ENCODE peak calls at places on chromosomes 13 and 19, in five cellular contexts. One of them, this sample, is unnamed.

GRCh38 chr13:29935309-29935981 is 85.0 kb upstream of the UBL3 start:
- DNase-seq in trophoblast cell: no peak
- DNase-seq in IMR-90: no peak
- DNase-seq in H9: no peak
- DNase-seq in neuronal stem cell: no peak
- DNase-seq in this sample: no peak

GRCh38 chr13:111343186-111343805 is 22.9 kb downstream of the TEX29 start:
- DNase-seq in trophoblast cell: no peak
- DNase-seq in IMR-90: no peak
- DNase-seq in H9: peak; percentile 22
- DNase-seq in neuronal stem cell: no peak
- DNase-seq in this sample: no peak

GRCh38 chr13:44921931-44922758 is 67.1 kb downstream of the NUFIP1 start:
- DNase-seq in trophoblast cell: no peak
- DNase-seq in IMR-90: peak; percentile 98
- DNase-seq in H9: no peak
- DNase-seq in neuronal stem cell: no peak
- DNase-seq in this sample: no peak

GRCh38 chr13:21230516-21230915 is 54.1 kb downstream of the MRPL57 start:
- DNase-seq in trophoblast cell: no peak
- DNase-seq in IMR-90: no peak
- DNase-seq in H9: no peak
- DNase-seq in neuronal stem cell: no peak
- DNase-seq in this sample: no peak

GRCh38 chr19:4352701-4353121 is 9.3 kb downstream of the MPND start:
- DNase-seq in trophoblast cell: peak; percentile 67
- DNase-seq in IMR-90: peak; percentile 71
- DNase-seq in H9: peak; percentile 68
- DNase-seq in neuronal stem cell: peak; percentile 72
- DNase-seq in this sample: no peak

GRCh38 chr19:19404879-19405860 is at the start of gene GATAD2A:
- DNase-seq in trophoblast cell: peak; percentile 95
- DNase-seq in IMR-90: peak; percentile 89
- DNase-seq in H9: peak; percentile 84
- DNase-seq in neuronal stem cell: peak; percentile 96
- DNase-seq in this sample: peak; percentile 98

GRCh38 chr13:113973218-113974164 is at the start of gene C13orf46:
- DNase-seq in trophoblast cell: no peak
- DNase-seq in IMR-90: no peak
- DNase-seq in H9: no peak
- DNase-seq in neuronal stem cell: no peak
- DNase-seq in this sample: no peak

GRCh38 chr13:109745060-109745459 is 41.3 kb downstream of the IRS2 start:
- DNase-seq in trophoblast cell: no peak
- DNase-seq in IMR-90: no peak
- DNase-seq in H9: no peak
- DNase-seq in neuronal stem cell: no peak
- DNase-seq in this sample: no peak

GRCh38 chr13:95784161-95784880 is 107.4 kb downstream of the DNAJC3 start:
- DNase-seq in trophoblast cell: peak; percentile 75
- DNase-seq in IMR-90: peak; percentile 91
- DNase-seq in H9: no peak
- DNase-seq in neuronal stem cell: no peak
- DNase-seq in this sample: no peak

GRCh38 chr19:33906578-33907335 is 110.1 kb downstream of the KCTD15 start:
- DNase-seq in trophoblast cell: peak; percentile 72
- DNase-seq in IMR-90: peak; percentile 2
- DNase-seq in H9: peak; percentile 58
- DNase-seq in neuronal stem cell: peak; percentile 29
- DNase-seq in this sample: no peak

GRCh38 chr13:105446197-105446596 is 1089.3 kb downstream of the EFNB2 start:
- DNase-seq in trophoblast cell: no peak
- DNase-seq in IMR-90: peak; percentile 54
- DNase-seq in H9: no peak
- DNase-seq in neuronal stem cell: no peak
- DNase-seq in this sample: no peak

GRCh38 chr19:3508771-3509535 is 2.8 kb downstream of the FZR1 start:
- DNase-seq in trophoblast cell: no peak
- DNase-seq in IMR-90: peak; percentile 30
- DNase-seq in H9: no peak
- DNase-seq in neuronal stem cell: no peak
- DNase-seq in this sample: no peak

GRCh38 chr13:98171806-98172569 is 5.1 kb downstream of the RNF113B start:
- DNase-seq in trophoblast cell: no peak
- DNase-seq in IMR-90: peak; percentile 32
- DNase-seq in H9: no peak
- DNase-seq in neuronal stem cell: no peak
- DNase-seq in this sample: no peak

GRCh38 chr19:40502647-40503046 is 35.8 kb downstream of the SPTBN4 start:
- DNase-seq in trophoblast cell: peak; percentile 50
- DNase-seq in IMR-90: no peak
- DNase-seq in H9: peak; percentile 72
- DNase-seq in neuronal stem cell: no peak
- DNase-seq in this sample: no peak

GRCh38 chr19:51691122-51692064 is 1.7 kb upstream of the SPACA6 start:
- DNase-seq in trophoblast cell: no peak
- DNase-seq in IMR-90: peak; percentile 65
- DNase-seq in H9: no peak
- DNase-seq in neuronal stem cell: no peak
- DNase-seq in this sample: no peak

GRCh38 chr13:112185466-112185865 is 118.5 kb downstream of the SOX1 start:
- DNase-seq in trophoblast cell: no peak
- DNase-seq in IMR-90: no peak
- DNase-seq in H9: no peak
- DNase-seq in neuronal stem cell: no peak
- DNase-seq in this sample: no peak

GRCh38 chr19:20964798-20965197 is 41.7 kb downstream of the ZNF85 start:
- DNase-seq in trophoblast cell: no peak
- DNase-seq in IMR-90: no peak
- DNase-seq in H9: peak; percentile 42
- DNase-seq in neuronal stem cell: no peak
- DNase-seq in this sample: peak; percentile 47

GRCh38 chr19:55383279-55383788 is 758 bp downstream of the TMEM238 start:
- DNase-seq in trophoblast cell: peak; percentile 24
- DNase-seq in IMR-90: no peak
- DNase-seq in H9: no peak
- DNase-seq in neuronal stem cell: no peak
- DNase-seq in this sample: no peak

GRCh38 chr13:96052655-96053002 is 572 bp downstream of the UGGT2 start:
- DNase-seq in trophoblast cell: peak; percentile 75
- DNase-seq in IMR-90: peak; percentile 83
- DNase-seq in H9: no peak
- DNase-seq in neuronal stem cell: no peak
- DNase-seq in this sample: peak; percentile 70

GRCh38 chr13:49791214-49791752 is 1.2 kb downstream of the KPNA3 start:
- DNase-seq in trophoblast cell: peak; percentile 32
- DNase-seq in IMR-90: peak; percentile 35
- DNase-seq in H9: no peak
- DNase-seq in neuronal stem cell: no peak
- DNase-seq in this sample: no peak

GRCh38 chr19:10692673-10693264 is 8.5 kb upstream of the QTRT1 start:
- DNase-seq in trophoblast cell: no peak
- DNase-seq in IMR-90: no peak
- DNase-seq in H9: peak; percentile 54
- DNase-seq in neuronal stem cell: no peak
- DNase-seq in this sample: no peak

GRCh38 chr19:10691178-10691881 is 9.9 kb upstream of the QTRT1 start:
- DNase-seq in trophoblast cell: no peak
- DNase-seq in IMR-90: no peak
- DNase-seq in H9: peak; percentile 26
- DNase-seq in neuronal stem cell: no peak
- DNase-seq in this sample: no peak

GRCh38 chr19:10691883-10692282 is 9.4 kb upstream of the QTRT1 start:
- DNase-seq in trophoblast cell: peak; percentile 12
- DNase-seq in IMR-90: no peak
- DNase-seq in H9: peak; percentile 23
- DNase-seq in neuronal stem cell: no peak
- DNase-seq in this sample: no peak

GRCh38 chr19:10688545-10689280 is 12.5 kb upstream of the QTRT1 start:
- DNase-seq in trophoblast cell: no peak
- DNase-seq in IMR-90: no peak
- DNase-seq in H9: no peak
- DNase-seq in neuronal stem cell: no peak
- DNase-seq in this sample: no peak

DNA sequence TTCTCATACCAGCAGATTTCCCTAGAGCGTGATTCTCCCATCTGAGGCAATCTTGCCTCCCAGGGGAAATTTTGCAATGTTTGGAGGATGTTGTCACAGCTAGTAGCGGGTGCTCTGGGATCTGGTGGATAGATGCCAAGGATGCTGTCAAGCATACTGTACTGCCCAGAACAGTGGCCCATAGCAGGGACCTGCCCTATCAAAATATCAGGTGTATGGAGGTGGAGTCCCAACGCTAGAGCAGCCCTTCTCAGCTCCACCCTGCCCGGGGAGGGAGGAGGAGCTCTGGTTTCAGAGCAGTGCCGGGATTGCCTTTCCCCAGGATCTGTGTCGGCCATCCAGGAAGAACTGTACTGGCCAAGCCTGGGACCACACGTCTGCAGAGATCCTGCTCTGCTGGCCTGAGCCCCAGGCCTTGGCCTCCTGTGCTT is 10.9 kb upstream of the QTRT1 start:
- DNase-seq in trophoblast cell: peak; percentile 73
- DNase-seq in IMR-90: peak; percentile 37
- DNase-seq in H9: peak; percentile 35
- DNase-seq in neuronal stem cell: no peak
- DNase-seq in this sample: no peak
- H3K79me1 ChIP-seq in trophoblast cell: no peaks in the 10 kb centered on the region
- H3K79me1 ChIP-seq in IMR-90: peaks cover 15% of the 10 kb centered on the region
- H3K79me1 ChIP-seq in H9: no peaks in the 10 kb centered on the region
- H3K79me1 ChIP-seq in neuronal stem cell: peaks cover 28% of the 10 kb centered on the region
- H3K79me1 ChIP-seq in this sample: peaks cover 9% of the 10 kb centered on the region

GRCh38 chr19:43610493-43610892 is 1.4 kb upstream of the SRRM5 start:
- DNase-seq in trophoblast cell: no peak
- DNase-seq in IMR-90: peak; percentile 7
- DNase-seq in H9: peak; percentile 35
- DNase-seq in neuronal stem cell: no peak
- DNase-seq in this sample: no peak

GRCh38 chr19:43607238-43608205 is 4.4 kb upstream of the SRRM5 start:
- DNase-seq in trophoblast cell: no peak
- DNase-seq in IMR-90: no peak
- DNase-seq in H9: no peak
- DNase-seq in neuronal stem cell: no peak
- DNase-seq in this sample: no peak

GRCh38 chr19:43609872-43610271 is 2.0 kb upstream of the SRRM5 start:
- DNase-seq in trophoblast cell: no peak
- DNase-seq in IMR-90: no peak
- DNase-seq in H9: no peak
- DNase-seq in neuronal stem cell: no peak
- DNase-seq in this sample: no peak

GRCh38 chr19:43612374-43612773 is 486 bp downstream of the SRRM5 start:
- DNase-seq in trophoblast cell: no peak
- DNase-seq in IMR-90: no peak
- DNase-seq in H9: no peak
- DNase-seq in neuronal stem cell: no peak
- DNase-seq in this sample: no peak

DNA sequence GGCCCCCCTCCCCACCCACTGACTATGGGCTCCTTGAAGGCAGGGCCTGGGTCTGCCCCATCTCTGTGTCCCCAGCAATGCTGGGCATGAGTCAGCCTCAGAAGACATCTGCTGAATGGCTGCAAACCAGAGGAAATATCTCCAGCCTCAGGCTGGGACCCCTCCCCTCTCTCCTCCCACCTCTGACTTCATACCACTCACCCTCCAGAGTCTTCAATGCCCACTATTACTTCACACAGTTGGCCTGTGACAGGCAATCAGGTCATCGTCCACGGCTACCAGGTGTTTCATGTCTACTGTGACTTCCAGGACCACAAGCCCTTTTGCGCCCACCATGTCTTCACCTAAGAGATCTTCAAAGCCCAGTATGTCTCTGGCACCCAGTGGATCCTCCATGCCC is at the start of gene SRRM5:
- DNase-seq in trophoblast cell: no peak
- DNase-seq in IMR-90: no peak
- DNase-seq in H9: no peak
- DNase-seq in neuronal stem cell: no peak
- DNase-seq in this sample: no peak
- H3K79me1 ChIP-seq in trophoblast cell: no peaks in the 10 kb centered on the region
- H3K79me1 ChIP-seq in IMR-90: peaks cover 28% of the 10 kb centered on the region
- H3K79me1 ChIP-seq in H9: no peaks in the 10 kb centered on the region
- H3K79me1 ChIP-seq in neuronal stem cell: peaks cover 22% of the 10 kb centered on the region
- H3K79me1 ChIP-seq in this sample: peaks cover 7% of the 10 kb centered on the region

DNA sequence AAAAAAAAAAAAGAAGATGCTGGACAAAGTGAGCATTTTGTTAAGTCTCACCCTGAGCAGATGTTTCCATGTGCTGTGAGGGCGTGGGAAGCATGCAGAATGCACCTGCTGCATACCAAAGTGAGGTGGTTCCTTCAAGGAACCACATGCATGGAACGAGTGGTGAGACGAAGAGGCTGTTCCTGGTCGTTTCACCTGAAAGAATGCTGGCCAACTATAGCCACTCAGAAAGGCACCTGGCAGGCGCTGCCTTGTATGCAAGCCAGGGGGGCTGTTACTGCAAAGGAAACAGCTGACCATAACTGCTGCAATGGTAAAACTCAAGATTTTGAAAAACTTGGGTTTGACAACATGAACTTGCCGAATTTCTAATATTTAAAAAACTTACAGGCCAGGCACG is 14.7 kb downstream of the MIER2 start:
- DNase-seq in trophoblast cell: no peak
- DNase-seq in IMR-90: no peak
- DNase-seq in H9: peak; percentile 16
- DNase-seq in neuronal stem cell: no peak
- DNase-seq in this sample: no peak
- H3K79me1 ChIP-seq in trophoblast cell: no peaks in the 10 kb centered on the region
- H3K79me1 ChIP-seq in IMR-90: peaks cover 4% of the 10 kb centered on the region
- H3K79me1 ChIP-seq in H9: peaks cover 8% of the 10 kb centered on the region
- H3K79me1 ChIP-seq in neuronal stem cell: peaks cover 4% of the 10 kb centered on the region
- H3K79me1 ChIP-seq in this sample: peaks cover 4% of the 10 kb centered on the region

DNA sequence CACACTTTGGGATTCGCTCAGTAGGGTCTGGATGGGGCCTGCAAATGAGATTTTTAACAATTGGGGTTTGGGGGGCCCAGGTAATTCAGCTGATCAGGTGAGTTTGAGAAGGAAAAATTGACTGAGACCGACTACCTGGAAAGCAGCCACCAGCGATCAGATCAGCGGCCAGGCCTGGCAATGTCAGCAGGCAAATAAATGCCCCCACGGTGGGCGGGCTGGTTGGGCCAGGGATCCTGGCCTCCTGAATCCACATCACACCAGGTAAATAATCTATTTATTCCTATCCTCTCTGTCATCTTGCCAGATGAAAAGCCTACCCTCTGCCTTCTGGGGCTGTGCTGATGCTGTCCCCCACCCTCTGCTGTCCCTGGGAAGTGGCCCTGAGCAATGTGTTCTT is 9.4 kb downstream of the NAPA start:
- DNase-seq in trophoblast cell: no peak
- DNase-seq in IMR-90: no peak
- DNase-seq in H9: no peak
- DNase-seq in neuronal stem cell: no peak
- DNase-seq in this sample: no peak
- H3K79me1 ChIP-seq in trophoblast cell: no peaks in the 10 kb centered on the region
- H3K79me1 ChIP-seq in IMR-90: peaks cover 30% of the 10 kb centered on the region
- H3K79me1 ChIP-seq in H9: peaks cover 5% of the 10 kb centered on the region
- H3K79me1 ChIP-seq in neuronal stem cell: peaks cover 9% of the 10 kb centered on the region
- H3K79me1 ChIP-seq in this sample: peaks cover 21% of the 10 kb centered on the region

DNA sequence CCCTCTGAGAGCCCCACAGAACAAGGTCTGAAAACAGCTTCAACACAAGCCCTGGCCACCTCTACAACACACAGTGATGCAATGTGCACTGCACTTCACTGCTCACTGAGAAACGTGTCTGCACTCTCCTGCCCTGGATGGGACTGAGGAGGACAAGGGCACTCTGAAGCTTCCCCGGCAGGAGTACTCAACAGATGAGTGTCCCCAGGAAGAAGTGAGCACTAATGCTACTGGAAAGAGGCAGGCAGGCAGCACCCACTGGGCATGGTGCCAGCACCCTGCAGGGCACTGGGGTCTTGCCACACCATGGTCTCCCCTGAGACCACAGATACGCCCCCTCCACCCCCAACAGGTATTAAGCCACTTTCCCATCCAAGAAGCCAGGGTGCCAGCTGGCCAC is 17.7 kb upstream of the SLC35E1 start:
- DNase-seq in trophoblast cell: no peak
- DNase-seq in IMR-90: no peak
- DNase-seq in H9: no peak
- DNase-seq in neuronal stem cell: no peak
- DNase-seq in this sample: no peak
- H3K79me1 ChIP-seq in trophoblast cell: no peaks in the 10 kb centered on the region
- H3K79me1 ChIP-seq in IMR-90: peaks cover 30% of the 10 kb centered on the region
- H3K79me1 ChIP-seq in H9: peaks cover 5% of the 10 kb centered on the region
- H3K79me1 ChIP-seq in neuronal stem cell: peaks cover 26% of the 10 kb centered on the region
- H3K79me1 ChIP-seq in this sample: peaks cover 48% of the 10 kb centered on the region

This sample was measured in H1.